ENCODE peak calls at places on chromosomes 4 and X, in four cellular contexts. K is upper lobe of right lung, M is psoas muscle, H is esophagus squamous epithelium. V is an unnamed sample. For H3K4me1 and H3K27me3, the result is how much of the 10 kb centered on the place peaks cover.

GRCh38 chr4:58456727-58457384 is 1346.7 kb upstream of the IGFBP7 start:
- DNase-seq in K (no peak), M (no peak), H (no peak), V (peak)

GRCh38 chr4:173518419-173519102 is 11.5 kb downstream of the HAND2 start:
- DNase-seq in K (no peak), M (no peak), H (no peak), V (no peak)

GRCh38 chr4:22021116-22021515 is 72.5 kb upstream of the KCNIP4 start:
- DNase-seq in K (no peak), M (no peak), H (no peak), V (no peak)

GRCh38 chr4:8653326-8654000 is 60.9 kb downstream of the CPZ start:
- DNase-seq in K (peak), M (no peak), H (no peak), V (no peak)

GRCh38 chr4:40592034-40592433 is 37.6 kb downstream of the RBM47 start:
- DNase-seq in K (no peak), M (no peak), H (no peak), V (no peak)

GRCh38 chr4:120156115-120156718 is 89.6 kb upstream of the MAD2L1 start:
- DNase-seq in K (no peak), M (no peak), H (no peak), V (no peak)

GRCh38 chr4:150994721-150995120 is 20.4 kb downstream of the LRBA start:
- DNase-seq in K (no peak), M (no peak), H (no peak), V (no peak)

GRCh38 chrX:16839852-16840460 is 30.2 kb downstream of the RBBP7 start:
- DNase-seq in K (no peak), M (no peak), H (no peak), V (no peak)

GRCh38 chr4:155854597-155855226 is 11.4 kb downstream of the ASIC5 start:
- DNase-seq in K (no peak), M (no peak), H (no peak), V (no peak)

GRCh38 chrX:148530464-148531077 is 30.2 kb downstream of the AFF2 start:
- DNase-seq in K (no peak), M (no peak), H (no peak), V (no peak)

GRCh38 chr4:68267433-68267944 is 22.0 kb upstream of the TMPRSS11B start:
- DNase-seq in K (no peak), M (no peak), H (no peak), V (no peak)

GRCh38 chrX:73289039-73289438 is 74.4 kb upstream of the NAP1L2 start:
- DNase-seq in K (no peak), M (no peak), H (no peak), V (no peak)

GRCh38 chr4:58767598-58767997 is 1657.4 kb upstream of the IGFBP7 start:
- DNase-seq in K (no peak), M (no peak), H (no peak), V (no peak)

GRCh38 chrX:47802589-47802988 is 34.1 kb upstream of the ZNF81 start:
- DNase-seq in K (no peak), M (no peak), H (no peak), V (no peak)

GRCh38 chr4:137025484-137026059 is 506.7 kb downstream of the PCDH18 start:
- DNase-seq in K (no peak), M (no peak), H (no peak), V (no peak)

GRCh38 chr4:91837608-91838029 is 466.1 kb upstream of the GRID2 start:
- DNase-seq in K (no peak), M (no peak), H (no peak), V (no peak)

GRCh38 chrX:6184900-6185515 is 43.7 kb downstream of the NLGN4X start:
- DNase-seq in K (no peak), M (no peak), H (no peak), V (no peak)

GRCh38 chrX:83934220-83934619 is 73.3 kb downstream of the CYLC1 start:
- DNase-seq in K (no peak), M (no peak), H (no peak), V (no peak)

GRCh38 chr4:121189811-121190210 is 25.7 kb upstream of the TNIP3 start:
- DNase-seq in K (no peak), M (no peak), H (no peak), V (no peak)

GRCh38 chr4:121190389-121190788 is 26.3 kb upstream of the TNIP3 start:
- DNase-seq in K (no peak), M (no peak), H (no peak), V (no peak)

GRCh38 chr4:121191351-121191750 is 27.2 kb upstream of the TNIP3 start:
- DNase-seq in K (no peak), M (no peak), H (no peak), V (no peak)

GRCh38 chr4:121192500-121192899 is 28.4 kb upstream of the TNIP3 start:
- DNase-seq in K (no peak), M (no peak), H (no peak), V (no peak)

GRCh38 chr4:121192013-121192412 is 27.9 kb upstream of the TNIP3 start:
- DNase-seq in K (no peak), M (no peak), H (no peak), V (no peak)
- H3K4me3 ChIP-seq in K (peak), M (peak), H (peak), V (no peak)

GRCh38 chr4:143404555-143404954 is 67.9 kb downstream of the GAB1 start:
- DNase-seq in K (no peak), M (no peak), H (no peak), V (no peak)

GRCh38 chr4:143407475-143407874 is 70.8 kb downstream of the GAB1 start:
- DNase-seq in K (no peak), M (no peak), H (no peak), V (no peak)

GRCh38 chr4:143403551-143403816 is 66.8 kb downstream of the GAB1 start:
- DNase-seq in K (no peak), M (no peak), H (no peak), V (no peak)

GRCh38 chr4:143405197-143405730 is 68.6 kb downstream of the GAB1 start:
- DNase-seq in K (no peak), M (no peak), H (no peak), V (no peak)

DNA sequence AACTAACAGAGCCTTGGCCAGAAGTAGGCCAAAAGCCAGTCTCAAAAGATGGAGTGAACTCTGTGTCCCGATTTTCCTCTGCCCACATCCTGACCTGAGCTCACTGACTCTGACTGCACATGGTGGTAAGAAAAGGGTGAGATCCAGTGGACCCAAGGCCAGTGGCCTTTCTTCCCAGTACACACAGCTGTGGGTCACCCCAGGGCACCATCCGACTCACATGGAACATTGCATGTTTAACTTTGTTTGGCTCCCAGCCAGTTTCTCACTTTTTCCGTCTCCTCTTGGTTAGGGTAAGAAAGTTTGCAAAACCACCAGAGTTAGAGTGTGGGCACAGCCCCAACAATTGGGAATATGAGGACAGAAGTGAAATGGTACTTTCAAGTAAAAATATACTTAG is 69.8 kb downstream of the GAB1 start:
- DNase-seq in K (no peak), M (peak), H (peak), V (peak)
- H3K4me1 ChIP-seq in K (half or more), M (half or more), H (under half), V (under half)

GRCh38 chr4:54231419-54232150 is 2.5 kb downstream of the PDGFRA start:
- DNase-seq in K (no peak), M (peak), H (no peak), V (no peak)
- H3K27me3 ChIP-seq in K (half or more), M (half or more), H (half or more), V (half or more)

GRCh38 chr4:70640192-70640591 is 11.6 kb downstream of the ENAM start:
- DNase-seq in K (no peak), M (no peak), H (no peak), V (no peak)

GRCh38 chr4:70632028-70632427 is 3.5 kb downstream of the ENAM start:
- DNase-seq in K (no peak), M (no peak), H (no peak), V (no peak)

GRCh38 chr4:70634482-70634881 is 5.9 kb downstream of the ENAM start:
- DNase-seq in K (no peak), M (no peak), H (no peak), V (no peak)

GRCh38 chr4:70637239-70637920 is 8.8 kb downstream of the ENAM start:
- DNase-seq in K (no peak), M (no peak), H (no peak), V (no peak)
- H3K4me3 ChIP-seq in K (peak), M (peak), H (peak), V (peak)

GRCh38 chrX:10048695-10049094 is 81.5 kb downstream of the CLDN34 start:
- DNase-seq in K (peak), M (no peak), H (no peak), V (peak)
- H3K4me1 ChIP-seq in K (under half), M (under half), H (half or more), V (under half)

DNA sequence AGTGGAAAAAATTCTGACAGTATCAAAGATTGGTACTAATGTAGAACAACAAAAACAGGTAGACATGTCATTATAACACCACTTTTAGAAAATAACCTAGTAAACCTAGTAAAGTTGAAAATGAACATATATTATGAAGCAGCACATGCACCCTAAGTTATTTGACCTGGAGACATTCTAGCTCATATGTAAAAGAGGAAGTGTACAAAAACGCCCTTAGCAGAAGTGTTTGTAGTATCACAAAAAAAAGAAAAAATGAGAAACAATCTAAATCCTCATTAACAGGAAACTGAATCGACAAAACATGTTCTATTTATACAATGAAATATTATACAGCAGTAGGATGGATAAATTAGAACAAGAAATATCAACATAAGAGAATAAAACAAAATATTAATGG is 318.9 kb upstream of the PPP1R2C start:
- DNase-seq in K (no peak), M (no peak), H (no peak), V (no peak)
- H3K27me3 ChIP-seq in K (under half), M (under half), H (under half), V (under half)